ENCODE peak calls at places on chromosomes 13 and 19, in ten cellular contexts. V is transverse colon; B is heart right ventricle; I is PC-3; Y is neuronal stem cell; E is K562; Z is ascending aorta; X is CD8-positive, alpha-beta memory T cell; J is aorta; A is fibroblast of lung. S is an unnamed sample. For H3K27me3, the result is how much of the 10 kb centered on the place peaks cover.

GRCh38 chr13:42816538-42816937 is 35.2 kb downstream of the FAM216B start:
- DNase-seq in V (no peak), B (no peak), I (no peak), Y (no peak), E (peak), Z (no peak), X (no peak), J (no peak), A (no peak), S (no peak)

GRCh38 chr19:14135985-14136508 is 342 bp downstream of the ASF1B start:
- DNase-seq in V (peak), B (no peak), I (no peak), Y (no peak), E (no peak), Z (no peak), X (peak), J (no peak), A (no peak), S (no peak)

GRCh38 chr13:23463631-23464030 is 30.1 kb upstream of the SACS start:
- DNase-seq in V (no peak), B (no peak), I (no peak), Y (no peak), E (no peak), Z (no peak), X (no peak), J (no peak), A (peak), S (no peak)

GRCh38 chr13:46598140-46598819 is 45.3 kb downstream of the LRCH1 start:
- DNase-seq in V (no peak), B (no peak), I (no peak), Y (no peak), E (no peak), Z (no peak), X (no peak), J (no peak), A (no peak), S (no peak)

GRCh38 chr13:61414686-61415664 is 674 bp downstream of the PCDH20 start:
- DNase-seq in V (peak), B (no peak), I (peak), Y (peak), E (no peak), Z (peak), X (no peak), J (peak), A (peak), S (no peak)

GRCh38 chr13:87078947-87079795 is 592.0 kb upstream of the SLITRK5 start:
- DNase-seq in V (no peak), B (no peak), I (no peak), Y (no peak), E (no peak), Z (no peak), X (no peak), J (no peak), A (no peak), S (no peak)

GRCh38 chr13:106232680-106233079 is 302.8 kb downstream of the EFNB2 start:
- DNase-seq in V (no peak), B (no peak), I (no peak), Y (no peak), E (no peak), Z (no peak), X (no peak), J (no peak), A (no peak), S (no peak)

GRCh38 chr13:24381539-24382265 is 72.3 kb downstream of the C1QTNF9 start:
- DNase-seq in V (no peak), B (no peak), I (peak), Y (no peak), E (no peak), Z (no peak), X (no peak), J (no peak), A (peak), S (no peak)

GRCh38 chr13:113792236-113792770 is 33.3 kb downstream of the TMEM255B start:
- DNase-seq in V (no peak), B (no peak), I (no peak), Y (no peak), E (no peak), Z (no peak), X (no peak), J (no peak), A (no peak), S (no peak)

GRCh38 chr13:35768126-35768525 is 291.6 kb upstream of the MAB21L1 start:
- DNase-seq in V (no peak), B (no peak), I (no peak), Y (no peak), E (no peak), Z (no peak), X (no peak), J (no peak), A (no peak), S (no peak)

GRCh38 chr13:99414048-99414995 is 87.0 kb upstream of the TM9SF2 start:
- DNase-seq in V (no peak), B (no peak), I (no peak), Y (no peak), E (no peak), Z (peak), X (no peak), J (no peak), A (no peak), S (no peak)

GRCh38 chr13:24272452-24273161 is 36.8 kb upstream of the C1QTNF9 start:
- DNase-seq in V (no peak), B (no peak), I (no peak), Y (no peak), E (no peak), Z (no peak), X (no peak), J (no peak), A (peak), S (peak)

GRCh38 chr13:30892966-30893365 is 13.1 kb upstream of the MEDAG start:
- DNase-seq in V (no peak), B (no peak), I (peak), Y (no peak), E (peak), Z (peak), X (no peak), J (peak), A (peak), S (no peak)

GRCh38 chr13:106520205-106521004 is 15.1 kb downstream of the EFNB2 start:
- DNase-seq in V (no peak), B (no peak), I (peak), Y (no peak), E (no peak), Z (no peak), X (no peak), J (no peak), A (no peak), S (no peak)

GRCh38 chr13:46953331-46953730 is 56.5 kb upstream of the HTR2A start:
- DNase-seq in V (no peak), B (no peak), I (peak), Y (no peak), E (no peak), Z (no peak), X (no peak), J (no peak), A (no peak), S (no peak)

GRCh38 chr19:5472303-5472702 is 17.1 kb downstream of the ZNRF4 start:
- DNase-seq in V (no peak), B (no peak), I (no peak), Y (no peak), E (no peak), Z (no peak), X (no peak), J (no peak), A (no peak), S (no peak)
- H3K27ac ChIP-seq in V (no peak), B (no peak), I (no peak), Y (no peak), E (no peak), Z (no peak), X (no peak), J (no peak), A (no peak), S (no peak)

GRCh38 chr19:7606289-7606688 is 10.6 kb downstream of the CAMSAP3 start:
- DNase-seq in V (no peak), B (no peak), I (no peak), Y (no peak), E (no peak), Z (no peak), X (no peak), J (no peak), A (no peak), S (no peak)

GRCh38 chr19:7605490-7606222 is 10.0 kb downstream of the CAMSAP3 start:
- DNase-seq in V (no peak), B (no peak), I (peak), Y (no peak), E (peak), Z (no peak), X (no peak), J (no peak), A (no peak), S (no peak)

GRCh38 chr19:7610491-7611240 is 15.0 kb downstream of the CAMSAP3 start:
- DNase-seq in V (no peak), B (no peak), I (no peak), Y (no peak), E (no peak), Z (no peak), X (no peak), J (no peak), A (no peak), S (no peak)

GRCh38 chr19:7607874-7608560 is 12.4 kb downstream of the CAMSAP3 start:
- DNase-seq in V (no peak), B (no peak), I (no peak), Y (no peak), E (no peak), Z (no peak), X (peak), J (no peak), A (no peak), S (no peak)

DNA sequence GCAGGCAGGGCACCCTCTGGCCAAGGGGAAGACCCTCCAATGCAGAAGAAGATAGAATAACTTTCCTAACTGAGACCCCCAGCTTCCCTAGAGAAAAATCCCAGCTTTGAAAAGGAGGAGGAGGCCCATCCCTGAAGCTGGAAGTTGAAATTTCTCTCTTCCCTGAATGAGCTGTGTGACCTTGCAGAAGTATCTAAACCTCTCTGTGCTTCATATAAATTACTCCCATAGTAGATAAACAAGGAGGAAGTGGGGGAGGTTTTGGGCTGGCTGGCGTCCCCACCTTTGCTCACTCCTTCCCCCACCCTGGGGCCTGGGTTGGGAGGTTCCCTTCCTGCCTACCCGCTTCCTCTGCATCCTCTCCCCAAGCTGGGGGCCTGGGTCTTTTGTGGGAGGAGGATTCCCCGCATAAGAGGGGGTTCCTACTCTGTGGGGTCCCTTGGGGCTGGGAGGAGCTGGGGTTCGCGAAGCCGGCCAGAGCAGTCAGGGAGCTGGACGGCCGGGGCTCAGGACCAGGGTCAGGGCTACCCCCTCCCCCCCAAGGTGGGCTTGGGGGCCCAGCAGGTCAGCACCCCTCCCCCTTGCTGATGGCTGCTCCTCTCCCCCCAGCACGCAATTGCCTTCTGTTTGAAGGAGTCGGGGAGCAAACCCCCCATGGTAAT is 11.7 kb downstream of the CAMSAP3 start:
- DNase-seq in V (no peak), B (no peak), I (no peak), Y (no peak), E (no peak), Z (no peak), X (no peak), J (no peak), A (no peak), S (no peak)
- H3K27me3 ChIP-seq in V (under half), B (under half), I (under half), Y (under half), E (under half), Z (under half), X (under half), J (under half), A (under half), S (under half)

GRCh38 chr19:38252935-38253691 is 3.1 kb downstream of the PPP1R14A start:
- DNase-seq in V (no peak), B (peak), I (no peak), Y (no peak), E (no peak), Z (peak), X (no peak), J (peak), A (no peak), S (peak)

GRCh38 chr19:38252385-38252784 is 3.8 kb downstream of the PPP1R14A start:
- DNase-seq in V (no peak), B (no peak), I (no peak), Y (no peak), E (no peak), Z (no peak), X (no peak), J (no peak), A (no peak), S (no peak)

GRCh38 chr19:38255759-38256052 is 468 bp downstream of the PPP1R14A start:
- DNase-seq in V (no peak), B (no peak), I (no peak), Y (no peak), E (peak), Z (no peak), X (no peak), J (no peak), A (peak), S (no peak)

GRCh38 chr19:38251564-38252051 is 4.6 kb downstream of the PPP1R14A start:
- DNase-seq in V (no peak), B (peak), I (no peak), Y (no peak), E (no peak), Z (peak), X (no peak), J (peak), A (no peak), S (peak)

GRCh38 chr19:38253788-38254187 is 2.4 kb downstream of the PPP1R14A start:
- DNase-seq in V (no peak), B (no peak), I (no peak), Y (no peak), E (no peak), Z (no peak), X (no peak), J (no peak), A (no peak), S (peak)
- H3K27ac ChIP-seq in V (peak), B (peak), I (no peak), Y (no peak), E (no peak), Z (peak), X (no peak), J (peak), A (no peak), S (peak)

DNA sequence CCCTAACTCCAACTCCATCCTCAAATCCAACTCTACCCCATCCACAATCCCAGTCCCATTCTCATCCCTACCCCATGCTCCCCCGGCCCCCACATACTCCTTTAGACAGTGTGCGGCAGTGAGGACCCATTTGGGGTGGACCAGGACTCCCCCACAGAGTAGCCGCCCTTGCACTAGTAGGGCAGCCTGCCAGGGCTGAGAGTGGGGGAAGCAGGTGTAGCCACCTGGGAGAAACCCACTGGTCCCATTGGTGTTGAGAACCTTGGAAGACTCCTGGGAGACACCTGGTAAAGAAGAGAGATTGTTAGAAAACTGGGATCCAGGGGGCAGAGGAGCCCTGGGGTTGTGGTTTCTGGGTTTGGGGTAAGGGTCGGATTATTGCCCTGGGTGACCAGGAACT is 4.6 kb downstream of the KLK13 start:
- DNase-seq in V (no peak), B (no peak), I (no peak), Y (no peak), E (no peak), Z (no peak), X (no peak), J (no peak), A (no peak), S (no peak)
- H3K27me3 ChIP-seq in V (under half), B (under half), I (under half), Y (under half), E (under half), Z (under half), X (under half), J (under half), A (under half), S (under half)

GRCh38 chr19:10555613-10555979 is 10.2 kb downstream of the KRI1 start:
- DNase-seq in V (no peak), B (no peak), I (no peak), Y (no peak), E (no peak), Z (no peak), X (no peak), J (no peak), A (no peak), S (no peak)
- H3K27ac ChIP-seq in V (no peak), B (no peak), I (no peak), Y (no peak), E (no peak), Z (no peak), X (no peak), J (no peak), A (no peak), S (no peak)

DNA sequence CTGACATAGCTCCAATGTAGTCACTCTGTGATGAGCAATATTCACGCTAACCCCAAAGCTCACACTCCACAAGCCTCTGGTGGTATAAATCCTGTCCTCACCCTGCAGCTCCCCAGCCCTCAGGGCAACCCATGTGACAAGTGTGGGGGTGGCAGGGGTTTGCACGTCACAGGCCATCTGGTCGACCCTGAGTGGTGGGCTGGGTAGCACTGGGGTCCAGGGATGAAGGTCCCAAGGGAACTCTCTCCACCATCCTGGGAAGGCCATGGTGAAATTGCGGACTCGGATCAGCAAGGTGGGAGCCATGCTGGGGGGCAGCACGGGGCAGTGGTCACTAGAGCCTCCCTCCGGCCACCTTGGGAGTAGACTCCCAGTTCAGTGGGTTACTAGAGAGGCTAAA is 100.0 kb upstream of the SOX1 start:
- DNase-seq in V (no peak), B (no peak), I (no peak), Y (no peak), E (no peak), Z (no peak), X (no peak), J (no peak), A (no peak), S (no peak)
- H3K27me3 ChIP-seq in V (under half), B (under half), I (half or more), Y (under half), E (under half), Z (under half), X (under half), J (under half), A (under half), S (under half)

GRCh38 chr13:94303644-94304174 is 175.8 kb downstream of the DCT start:
- DNase-seq in V (no peak), B (no peak), I (no peak), Y (no peak), E (no peak), Z (no peak), X (no peak), J (no peak), A (no peak), S (no peak)
- H3K27ac ChIP-seq in V (no peak), B (no peak), I (no peak), Y (no peak), E (no peak), Z (no peak), X (no peak), J (no peak), A (no peak), S (no peak)

GRCh38 chr19:42423462-42424344 is 3.5 kb downstream of the LIPE start:
- DNase-seq in V (peak), B (peak), I (peak), Y (peak), E (no peak), Z (peak), X (peak), J (peak), A (peak), S (peak)

GRCh38 chr19:42422092-42422575 is 5.1 kb downstream of the LIPE start:
- DNase-seq in V (no peak), B (peak), I (no peak), Y (no peak), E (no peak), Z (peak), X (peak), J (peak), A (no peak), S (no peak)

GRCh38 chr19:42422576-42423461 is 4.4 kb downstream of the LIPE start:
- DNase-seq in V (peak), B (peak), I (no peak), Y (no peak), E (no peak), Z (peak), X (peak), J (no peak), A (peak), S (peak)

GRCh38 chr19:42424712-42425131 is 2.5 kb downstream of the LIPE start:
- DNase-seq in V (no peak), B (no peak), I (no peak), Y (no peak), E (no peak), Z (peak), X (peak), J (no peak), A (no peak), S (no peak)

DNA sequence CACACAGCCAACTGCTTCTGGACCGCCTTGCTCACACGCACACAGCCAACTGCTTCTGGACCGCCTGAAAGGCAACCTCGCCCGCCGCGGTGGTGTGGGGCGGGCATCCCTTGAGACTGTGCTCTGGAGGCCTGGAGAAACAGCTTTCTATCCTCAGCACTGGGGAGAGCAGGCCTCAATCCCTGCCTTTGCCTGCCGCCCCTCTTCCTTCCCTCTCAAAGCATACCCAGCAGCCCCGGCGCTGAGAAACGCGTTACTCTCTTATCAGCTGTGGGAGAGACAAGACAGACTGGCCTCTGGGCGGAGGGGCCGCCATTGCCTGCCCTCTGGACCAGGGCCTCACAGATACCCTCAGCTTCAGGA is 2.9 kb downstream of the LIPE start:
- DNase-seq in V (no peak), B (no peak), I (no peak), Y (no peak), E (no peak), Z (peak), X (peak), J (no peak), A (no peak), S (no peak)
- H3K27me3 ChIP-seq in V (under half), B (under half), I (under half), Y (under half), E (under half), Z (under half), X (under half), J (under half), A (under half), S (under half)

GRCh38 chr19:38059897-38060296 is 152.9 kb downstream of the SIPA1L3 start:
- DNase-seq in V (no peak), B (no peak), I (no peak), Y (no peak), E (no peak), Z (no peak), X (no peak), J (no peak), A (no peak), S (no peak)
- H3K27ac ChIP-seq in V (peak), B (no peak), I (no peak), Y (no peak), E (no peak), Z (no peak), X (no peak), J (no peak), A (no peak), S (no peak)

DNA sequence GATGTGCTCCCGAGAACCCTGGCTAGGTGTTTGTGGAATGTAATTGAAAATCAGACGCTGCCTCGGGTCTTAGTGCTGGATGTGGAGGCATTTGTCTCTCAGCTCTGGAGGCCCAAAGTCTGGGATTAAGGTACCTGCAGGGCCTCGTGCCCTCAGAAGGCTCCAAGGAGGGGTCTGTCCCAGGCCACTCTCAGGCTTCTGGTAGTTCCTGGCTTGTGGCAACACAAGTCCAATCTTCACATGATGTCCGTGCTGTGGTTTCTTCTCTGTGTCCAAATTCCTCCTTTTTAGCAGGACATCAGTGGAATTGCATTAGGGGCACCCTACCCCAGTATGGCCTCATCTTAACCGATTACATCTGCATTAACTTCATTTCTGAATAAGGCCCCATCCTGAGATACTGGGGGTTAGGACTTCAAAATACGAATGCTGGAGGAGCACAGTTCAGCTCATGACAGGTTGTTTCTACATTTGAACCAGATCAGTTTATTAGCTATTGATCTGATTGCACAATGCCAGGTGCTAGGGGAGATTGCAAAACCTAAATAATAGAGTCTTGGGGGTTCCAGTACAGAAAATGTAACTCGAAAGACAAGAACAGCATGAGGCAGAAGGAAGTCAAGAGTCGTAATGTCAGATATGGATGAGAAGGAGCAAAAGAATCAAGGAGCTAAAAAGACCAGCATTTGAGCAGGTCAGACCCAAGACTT is 3.9 kb downstream of the ARHGEF7 start:
- DNase-seq in V (no peak), B (no peak), I (no peak), Y (no peak), E (no peak), Z (no peak), X (no peak), J (no peak), A (no peak), S (no peak)
- H3K27me3 ChIP-seq in V (under half), B (under half), I (half or more), Y (under half), E (under half), Z (under half), X (under half), J (under half), A (under half), S (under half)

S was measured in ovary.